ENCODE peak calls at places on chromosome 11, in four cellular contexts. K is GM12891, M is AG04449, T is EL. F is an unnamed sample.

GRCh38 chr11:127002669-127003259 is 2.2 kb upstream of the KIRREL3 start:
- DNase-seq in K (no peak), M (no peak), T (no peak), F (no peak)

GRCh38 chr11:117816846-117817212 is 7.7 kb downstream of the FXYD2 start:
- DNase-seq in K (no peak), M (no peak), T (no peak), F (no peak)

GRCh38 chr11:80872116-80872728 is 1431.4 kb upstream of the TENM4 start:
- DNase-seq in K (no peak), M (no peak), T (no peak), F (no peak)

GRCh38 chr11:57800444-57801184 is 39.0 kb downstream of the CTNND1 start:
- DNase-seq in K (peak), M (no peak), T (peak), F (peak)

GRCh38 chr11:110376711-110377324 is 52.9 kb upstream of the FDX1 start:
- DNase-seq in K (no peak), M (peak), T (peak), F (peak)

GRCh38 chr11:68750197-68750987 is 928 bp downstream of the TESMIN start:
- DNase-seq in K (no peak), M (no peak), T (no peak), F (no peak)

GRCh38 chr11:128532571-128533091 is 54.7 kb downstream of the ETS1 start:
- DNase-seq in K (no peak), M (no peak), T (no peak), F (no peak)

GRCh38 chr11:71302534-71302909 is 50.1 kb upstream of the SHANK2 start:
- DNase-seq in K (no peak), M (no peak), T (no peak), F (no peak)

GRCh38 chr11:14420223-14420622 is 61.2 kb upstream of the RRAS2 start:
- DNase-seq in K (no peak), M (no peak), T (no peak), F (no peak)

GRCh38 chr11:69682681-69683326 is 7.7 kb upstream of the LTO1 start:
- DNase-seq in K (no peak), M (no peak), T (no peak), F (no peak)

GRCh38 chr11:79049627-79050238 is 391.1 kb downstream of the TENM4 start:
- DNase-seq in K (no peak), M (no peak), T (no peak), F (no peak)

GRCh38 chr11:110069158-110069737 is 23.9 kb upstream of the ZC3H12C start:
- DNase-seq in K (no peak), M (no peak), T (peak), F (peak)

GRCh38 chr11:2788751-2789140 is 89.0 kb upstream of the KCNQ1OT1 start:
- DNase-seq in K (no peak), M (no peak), T (no peak), F (no peak)

GRCh38 chr11:12702999-12703453 is 28.8 kb downstream of the TEAD1 start:
- DNase-seq in K (no peak), M (no peak), T (peak), F (peak)

F was measured in HT1080.